ENCODE peak calls at places on chromosomes 13 and 19, in five cellular contexts. S, H, L, Q and J are unnamed samples.

GRCh38 chr13:45728759-45729158 is 26.6 kb downstream of the CBY2 start:
- DNase-seq in S (peak), L (peak), H (peak), Q (peak), J (peak)

GRCh38 chr13:37878496-37878895 is 8.9 kb upstream of the TRPC4 start:
- DNase-seq in H (no peak), Q (no peak), L (no peak), S (no peak), J (no peak)

GRCh38 chr19:50490411-50490811 is 13.8 kb upstream of the GARIN5A start:
- DNase-seq in L (no peak), Q (no peak), S (no peak), H (no peak), J (no peak)

GRCh38 chr19:50662442-50663279 is 13.4 kb downstream of the C19orf81 start:
- DNase-seq in Q (no peak), H (no peak), L (no peak), S (no peak), J (no peak)

GRCh38 chr19:4345656-4346383 is 2.5 kb downstream of the MPND start:
- DNase-seq in Q (no peak), H (no peak), L (no peak), S (no peak), J (no peak)

GRCh38 chr13:26558074-26558805 is 757 bp downstream of the WASF3 start:
- DNase-seq in S (no peak), L (no peak), H (no peak), Q (peak), J (peak)

GRCh38 chr13:32150239-32150638 is 118.7 kb downstream of the FRY start:
- DNase-seq in S (no peak), Q (no peak), L (no peak), H (no peak), J (no peak)

GRCh38 chr19:16571689-16572331 is 405 bp downstream of the SLC35E1 start:
- DNase-seq in Q (peak), S (no peak), H (peak), L (peak), J (no peak)

GRCh38 chr19:49335071-49335783 is at the start of gene CD37:
- DNase-seq in L (peak), S (no peak), H (no peak), Q (no peak), J (no peak)

GRCh38 chr19:1949304-1950101 is 8.5 kb downstream of the CSNK1G2 start:
- DNase-seq in S (no peak), H (no peak), L (no peak), Q (no peak), J (no peak)
- H3K27ac ChIP-seq in S (no peak), H (no peak), L (no peak), Q (no peak), J (no peak)

GRCh38 chr19:23822735-23823134 is 64.0 kb upstream of the ZNF681 start:
- DNase-seq in L (no peak), S (no peak), H (peak), Q (no peak), J (no peak)
- TF ChIP-seq EZH2phosphoT487 in L (no peak), S (no peak), H (no peak), Q (no peak), J (no peak)

GRCh38 chr19:40055049-40055448 is 982 bp downstream of the ZNF780B start:
- DNase-seq in S (no peak), Q (no peak), L (no peak), H (no peak), J (no peak)
- H3K27ac ChIP-seq in S (no peak), Q (no peak), L (no peak), H (no peak), J (no peak)

DNA sequence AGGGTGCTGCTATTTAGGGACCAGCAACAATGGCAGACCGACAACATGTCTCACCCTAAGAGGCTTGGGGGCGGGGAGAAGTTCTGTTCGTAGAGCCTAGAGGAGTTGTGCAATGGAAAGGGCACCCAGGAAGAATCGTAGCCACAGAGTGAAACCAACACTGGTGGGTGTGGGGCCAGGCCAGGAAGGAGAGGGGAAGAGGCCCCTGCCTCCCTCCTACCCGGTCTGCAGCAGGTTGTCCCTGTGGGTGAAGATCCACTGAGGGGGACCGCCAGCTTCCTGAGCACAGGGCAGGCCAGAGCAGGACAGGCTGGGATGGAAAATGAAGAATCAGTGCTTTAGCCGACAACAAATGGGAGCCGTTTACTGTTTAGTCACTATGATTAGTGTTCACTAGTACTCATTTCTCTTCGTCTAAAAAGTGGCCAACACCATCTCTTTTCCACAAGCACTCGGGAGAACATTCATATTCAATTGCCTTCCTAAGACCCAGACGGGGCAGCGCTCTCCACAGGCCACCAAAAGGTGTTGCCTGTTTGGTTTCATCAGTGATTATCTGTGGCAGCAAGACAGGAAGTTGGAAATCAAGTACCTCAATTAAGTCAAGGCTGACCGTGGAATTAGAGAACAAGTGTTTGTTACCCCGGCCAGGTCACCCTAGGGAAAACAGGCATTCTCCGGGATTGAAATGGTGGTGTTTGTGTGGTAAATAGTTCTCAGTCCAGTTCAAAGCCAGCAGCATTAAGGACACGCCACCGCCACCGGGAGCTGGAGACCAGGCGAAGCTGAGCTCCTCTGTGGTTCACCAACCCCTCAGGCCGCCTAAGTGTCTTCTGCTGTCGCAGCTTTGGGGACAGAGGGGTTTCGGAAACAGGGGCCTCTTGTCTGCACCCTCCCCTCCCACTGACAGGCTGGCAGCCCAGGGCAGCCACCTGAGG is 1.0 kb upstream of the ATP11A start:
- DNase-seq in L (peak), H (no peak), S (no peak), Q (peak), J (peak)
- TF ChIP-seq EZH2phosphoT487 in L (no peak), H (no peak), S (no peak), Q (no peak), J (no peak)

DNA sequence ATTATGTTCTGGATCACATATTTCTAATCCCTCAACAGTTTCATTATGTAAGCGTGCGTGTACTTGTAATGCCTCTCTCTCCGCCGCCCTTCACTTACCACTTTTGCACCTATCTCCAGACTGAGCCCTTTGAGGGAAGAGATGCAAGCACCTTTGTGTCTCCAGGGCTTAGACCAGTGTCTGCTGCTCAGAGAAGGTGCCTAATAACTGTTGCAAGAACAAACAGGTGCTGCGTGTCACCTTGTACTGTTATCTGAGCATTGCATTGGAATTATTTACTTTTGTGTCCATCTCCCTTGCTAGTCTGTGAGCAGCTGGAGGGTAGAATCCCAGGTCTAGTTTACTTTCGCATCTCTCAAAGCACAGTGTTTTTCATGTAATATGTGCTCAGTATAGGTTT is 156.2 kb downstream of the FLT1 start:
- DNase-seq in H (no peak), Q (no peak), S (no peak), L (no peak), J (no peak)
- H3K27ac ChIP-seq in H (peak), Q (no peak), S (no peak), L (no peak), J (no peak)

DNA sequence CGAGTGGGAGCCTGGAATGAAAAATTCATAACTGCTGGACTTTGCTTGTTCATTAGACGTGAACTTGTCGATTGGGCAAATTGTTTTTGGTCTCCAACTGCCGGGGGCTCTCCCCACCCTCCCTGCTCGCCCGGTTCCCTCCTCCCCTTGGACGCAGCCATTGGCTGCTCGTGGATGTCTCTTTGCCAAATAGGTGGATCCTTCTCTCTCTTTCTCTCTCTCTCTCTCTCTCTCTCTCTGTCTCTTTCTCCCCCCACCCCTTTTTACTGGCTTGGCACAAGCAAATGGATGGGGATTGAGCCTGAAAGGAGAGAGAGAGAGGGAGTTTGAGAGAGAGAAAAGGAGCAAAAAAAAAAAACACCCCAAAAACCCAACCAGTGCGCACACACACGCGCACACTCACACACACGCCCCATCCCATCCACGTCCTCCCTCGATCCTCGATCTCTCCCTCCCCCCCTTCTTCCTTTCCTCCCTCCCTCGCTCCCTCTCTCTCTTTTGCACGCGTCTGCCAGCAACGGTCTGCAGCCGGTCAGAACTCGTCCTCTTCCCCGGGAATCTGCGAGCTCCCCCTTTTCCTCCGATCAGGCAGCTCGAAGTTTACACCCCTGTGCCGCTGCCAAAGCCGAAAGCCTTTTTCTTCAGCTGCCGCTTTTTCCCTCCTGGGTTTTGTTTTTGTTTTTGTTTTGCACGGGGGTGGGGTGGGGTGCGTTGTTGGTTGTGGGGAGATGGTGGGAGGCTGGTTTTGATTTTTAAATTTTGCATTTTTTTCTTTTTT is 27.8 kb downstream of the NFIX start:
- DNase-seq in Q (peak), H (peak), S (no peak), L (no peak), J (peak)
- TF ChIP-seq EZH2phosphoT487 in Q (no peak), H (no peak), S (no peak), L (peak), J (peak)

GRCh38 chr13:67228909-67229308 is 1.2 kb downstream of the PCDH9 start:
- DNase-seq in Q (no peak), S (no peak), L (peak), H (no peak), J (no peak)

GRCh38 chr13:67228031-67228430 is 2.1 kb downstream of the PCDH9 start:
- DNase-seq in H (no peak), L (no peak), Q (no peak), S (no peak), J (no peak)

GRCh38 chr13:67230243-67230773 is at the start of gene PCDH9:
- DNase-seq in L (peak), H (peak), Q (peak), S (no peak), J (peak)

GRCh38 chr13:67230774-67231480 is 791 bp upstream of the PCDH9 start:
- DNase-seq in H (peak), Q (peak), S (no peak), L (peak), J (peak)

GRCh38 chr13:67229438-67230242 is 496 bp downstream of the PCDH9 start:
- DNase-seq in Q (peak), H (peak), L (peak), S (no peak), J (peak)
- H3K27ac ChIP-seq in Q (no peak), H (no peak), L (peak), S (no peak), J (no peak)

GRCh38 chr13:29529755-29530154 is 65.7 kb downstream of the SLC7A1 start:
- DNase-seq in H (no peak), S (no peak), Q (no peak), L (no peak), J (no peak)

GRCh38 chr13:29526741-29527140 is 68.7 kb downstream of the SLC7A1 start:
- DNase-seq in S (no peak), L (no peak), H (no peak), Q (no peak), J (no peak)

GRCh38 chr13:29527916-29528315 is 67.6 kb downstream of the SLC7A1 start:
- DNase-seq in S (no peak), Q (no peak), H (no peak), L (no peak), J (no peak)

GRCh38 chr13:29525757-29526156 is 69.7 kb downstream of the SLC7A1 start:
- DNase-seq in H (no peak), L (no peak), S (no peak), Q (no peak), J (no peak)

GRCh38 chr13:29527511-29527910 is 68.0 kb downstream of the SLC7A1 start:
- DNase-seq in L (no peak), H (no peak), S (no peak), Q (no peak), J (no peak)
- TF ChIP-seq EZH2phosphoT487 in L (no peak), H (no peak), S (no peak), Q (no peak), J (no peak)

GRCh38 chr19:42594617-42595489 is at the start of gene CEACAM8:
- DNase-seq in S (no peak), Q (peak), L (no peak), H (no peak), J (no peak)
- H3K27ac ChIP-seq in S (no peak), Q (no peak), L (no peak), H (no peak), J (no peak)

GRCh38 chr13:109012115-109012514 is 382.7 kb downstream of the MYO16 start:
- DNase-seq in S (no peak), H (no peak), Q (peak), L (no peak), J (peak)

GRCh38 chr13:109009756-109010155 is 380.3 kb downstream of the MYO16 start:
- DNase-seq in H (no peak), L (no peak), S (no peak), Q (no peak), J (no peak)

GRCh38 chr13:109007946-109008345 is 378.5 kb downstream of the MYO16 start:
- DNase-seq in L (no peak), S (no peak), H (no peak), Q (no peak), J (no peak)

GRCh38 chr13:109010912-109011311 is 381.5 kb downstream of the MYO16 start:
- DNase-seq in H (no peak), S (no peak), Q (peak), L (no peak), J (peak)
- TF ChIP-seq EZH2phosphoT487 in H (no peak), S (no peak), Q (no peak), L (no peak), J (no peak)